ENCODE peak calls at places on chromosomes 3 and 15, in six cellular contexts. W is choroid plexus epithelial cell, S is upper lobe of right lung, D is left cardiac atrium, Y is astrocyte of the spinal cord, U is DMS 273 treated with DMSO at 0.1 percent for 48 hours. P is an unnamed sample.

GRCh38 chr15:44101944-44102343 is 93.1 kb downstream of the FRMD5 start:
- DNase-seq in W (peak; percentile 84), D (no peak), U (no peak), Y (peak; percentile 82), S (no peak), P (no peak)

GRCh38 chr15:75597667-75598341 is 18.7 kb upstream of the PTPN9 start:
- DNase-seq in Y (no peak), D (no peak), U (no peak), S (no peak), W (peak; percentile 55), P (no peak)

GRCh38 chr3:71944482-71944881 is 159.5 kb upstream of the PROK2 start:
- DNase-seq in W (no peak), Y (no peak), S (no peak), D (no peak), U (no peak), P (no peak)

GRCh38 chr3:48301814-48302194 is 31.7 kb downstream of the SPINK8 start:
- DNase-seq in S (no peak), W (peak; percentile 42), U (no peak), D (peak; percentile 27), Y (no peak), P (peak; percentile 51)

GRCh38 chr15:48924528-48925393 is 39.0 kb downstream of the SHC4 start:
- DNase-seq in S (no peak), U (no peak), D (no peak), Y (no peak), W (peak; percentile 16), P (no peak)

GRCh38 chr15:74695597-74696397 is at the start of gene EDC3:
- DNase-seq in W (peak; percentile 76), D (peak; percentile 94), U (peak; percentile 2), Y (peak; percentile 79), S (peak; percentile 94), P (peak; percentile 96)

GRCh38 chr3:135869439-135870105 is 96.0 kb upstream of the PPP2R3A start:
- DNase-seq in U (no peak), Y (no peak), W (no peak), S (no peak), D (no peak), P (no peak)

GRCh38 chr15:66746231-66746605 is 44.2 kb downstream of the SMAD6 start:
- DNase-seq in D (peak; percentile 28), Y (no peak), U (no peak), S (no peak), W (no peak), P (no peak)

GRCh38 chr3:11637901-11638668 is 5.6 kb downstream of the VGLL4 start:
- DNase-seq in Y (peak; percentile 59), U (no peak), D (no peak), W (peak; percentile 28), S (no peak), P (peak; percentile 53)

GRCh38 chr3:113200946-113201345 is 10.4 kb upstream of the BOC start:
- DNase-seq in S (no peak), Y (no peak), D (no peak), U (no peak), W (no peak), P (no peak)

GRCh38 chr3:12932347-12932746 is 91.0 kb upstream of the RPL32 start:
- DNase-seq in S (no peak), D (peak; percentile 65), U (no peak), W (no peak), Y (no peak), P (no peak)

GRCh38 chr3:195043612-195044144 is 227.3 kb downstream of the XXYLT1 start:
- DNase-seq in W (peak; percentile 62), S (peak; percentile 55), U (no peak), D (no peak), Y (peak; percentile 30), P (no peak)

GRCh38 chr15:80977627-80978036 is 12.0 kb downstream of the MESD start:
- DNase-seq in W (peak; percentile 74), S (peak; percentile 74), D (peak; percentile 72), Y (peak; percentile 49), U (peak; percentile 79), P (peak; percentile 72)

GRCh38 chr3:8579101-8579500 is 65.5 kb downstream of the SSUH2 start:
- DNase-seq in U (no peak), W (no peak), D (no peak), S (no peak), Y (no peak), P (no peak)

GRCh38 chr15:65189102-65189740 is 4.1 kb upstream of the CLPX start:
- DNase-seq in W (peak; percentile 79), D (no peak), S (no peak), U (no peak), Y (peak; percentile 61), P (peak; percentile 49)

GRCh38 chr3:37671926-37672325 is 189.8 kb upstream of the CTDSPL start:
- DNase-seq in S (no peak), W (no peak), D (no peak), Y (no peak), U (no peak), P (no peak)

GRCh38 chr15:96331141-96331941 is 841 bp downstream of the NR2F2 start:
- DNase-seq in W (peak; percentile 81), S (peak; percentile 68), U (no peak), D (no peak), Y (peak; percentile 58), P (no peak)

GRCh38 chr3:59872121-59872520 is 822.3 kb upstream of the CFAP20DC start:
- DNase-seq in Y (no peak), D (no peak), U (no peak), W (no peak), S (no peak), P (no peak)

GRCh38 chr15:58080398-58080797 is 14.9 kb upstream of the ALDH1A2 start:
- DNase-seq in Y (no peak), W (no peak), U (no peak), S (no peak), D (no peak), P (no peak)

GRCh38 chr3:48057521-48057920 is 41.3 kb upstream of the MAP4 start:
- DNase-seq in U (no peak), Y (no peak), W (peak; percentile 60), S (no peak), D (no peak), P (no peak)

GRCh38 chr3:151483961-151484360 is 23.1 kb upstream of the IGSF10 start:
- DNase-seq in W (no peak), S (no peak), U (no peak), D (no peak), Y (no peak), P (no peak)

GRCh38 chr3:129245141-129245540 is 4.3 kb upstream of the COPG1 start:
- DNase-seq in D (no peak), U (no peak), W (no peak), S (no peak), Y (no peak), P (no peak)

GRCh38 chr3:122101646-122102045 is 46.5 kb downstream of the CD86 start:
- DNase-seq in Y (peak; percentile 28), S (no peak), D (no peak), W (peak; percentile 58), U (peak; percentile 45), P (no peak)

GRCh38 chr3:47611577-47611976 is 32.9 kb upstream of the CSPG5 start:
- DNase-seq in Y (no peak), D (no peak), S (no peak), U (no peak), W (no peak), P (no peak)

GRCh38 chr3:118960876-118961275 is 73.8 kb downstream of the IGSF11 start:
- DNase-seq in U (peak; percentile 79), Y (no peak), W (no peak), S (no peak), D (no peak), P (no peak)

GRCh38 chr3:71066356-71066755 is 517.2 kb downstream of the FOXP1 start:
- DNase-seq in D (no peak), Y (no peak), S (no peak), U (no peak), W (no peak), P (no peak)

GRCh38 chr3:70840106-70840870 is 527.9 kb upstream of the MDFIC2 start:
- DNase-seq in W (no peak), S (no peak), U (no peak), D (no peak), Y (peak; percentile 41), P (no peak)

GRCh38 chr3:107705046-107705445 is 182.3 kb downstream of the BBX start:
- DNase-seq in W (no peak), D (no peak), S (no peak), U (no peak), Y (no peak), P (no peak)

GRCh38 chr3:148962513-148962912 is 28.8 kb upstream of the GYG1 start:
- DNase-seq in D (peak; percentile 34), U (no peak), W (peak; percentile 86), S (no peak), Y (peak; percentile 80), P (peak; percentile 58)

GRCh38 chr3:113231391-113231790 is 20.0 kb downstream of the BOC start:
- DNase-seq in D (no peak), Y (peak; percentile 79), W (peak; percentile 33), S (no peak), U (no peak), P (no peak)

GRCh38 chr3:15325228-15325627 is 7.2 kb downstream of the SH3BP5 start:
- DNase-seq in W (peak; percentile 76), Y (peak; percentile 53), S (no peak), D (no peak), U (no peak), P (peak; percentile 58)

GRCh38 chr15:65910341-65910740 is 41.0 kb downstream of the RAB11A start:
- DNase-seq in S (no peak), Y (no peak), W (no peak), U (no peak), D (no peak), P (no peak)

GRCh38 chr3:142003291-142003690 is 126.8 kb downstream of the ATP1B3 start:
- DNase-seq in S (no peak), U (no peak), Y (no peak), D (no peak), W (no peak), P (no peak)

GRCh38 chr15:47390208-47390765 is 327.0 kb upstream of the SEMA6D start:
- DNase-seq in Y (no peak), D (no peak), U (no peak), W (no peak), S (no peak), P (no peak)

P was measured in testis.